ENCODE peak calls at places on chromosomes 4 and X, in nine cellular contexts. U is cardiac muscle cell; E is aorta; O is transverse colon; K is D341Med; H is left lung; I is NCI-H2227 treated with DMSO at 0.1 percent for 48 hours; F is stimulated activated CD8-positive, alpha-beta memory T cell treated with anti-CD3 and anti-CD28 coated beads, Interleukin-7, amount 100 ng/mL, for 4 hours; Q is NCI-H82. P is an unnamed sample.

GRCh38 chrX:149493567-149494562 is 11.2 kb downstream of the IDS start:
- DNase-seq in I (no peak), Q (peak; percentile 4), F (no peak), U (no peak), E (no peak), H (peak; percentile 61), K (no peak), O (peak; percentile 18), P (no peak)

GRCh38 chrX:71871367-71871766 is 39.3 kb upstream of the NHSL2 start:
- DNase-seq in E (peak; percentile 38), F (no peak), O (no peak), K (no peak), H (no peak), Q (peak; percentile 8), U (peak; percentile 60), I (no peak), P (no peak)

GRCh38 chr4:88104902-88105610 is 53.4 kb downstream of the ABCG2 start:
- DNase-seq in Q (no peak), F (no peak), I (no peak), O (no peak), E (no peak), H (no peak), K (no peak), U (peak; percentile 26), P (peak; percentile 14)

GRCh38 chrX:111168314-111168713 is 72.3 kb downstream of the PAK3 start:
- DNase-seq in I (peak; percentile 14), Q (peak; percentile 53), E (no peak), U (peak; percentile 11), K (no peak), H (no peak), O (no peak), F (no peak), P (peak; percentile 36)

GRCh38 chr4:25862411-25863346 is at the start of gene SEL1L3:
- DNase-seq in K (peak; percentile 87), F (peak; percentile 63), I (no peak), E (peak; percentile 54), U (peak; percentile 38), Q (peak; percentile 60), O (peak; percentile 80), H (peak; percentile 92), P (no peak)

GRCh38 chr4:70734971-70735370 is 13.2 kb downstream of the RUFY3 start:
- DNase-seq in H (no peak), I (no peak), K (no peak), U (no peak), Q (no peak), F (no peak), O (no peak), E (no peak), P (no peak)

GRCh38 chr4:2025817-2026216 is 17.0 kb upstream of the NELFA start:
- DNase-seq in E (no peak), F (no peak), I (no peak), K (no peak), U (no peak), H (no peak), Q (no peak), O (no peak), P (no peak)

GRCh38 chrX:40154853-40155616 is 57.3 kb upstream of the BCOR start:
- DNase-seq in H (peak; percentile 76), K (peak; percentile 83), F (no peak), U (peak; percentile 75), I (peak; percentile 74), Q (peak; percentile 88), O (peak; percentile 66), E (peak; percentile 82), P (peak; percentile 61)

P was measured in BE2C.